ENCODE peak calls at places on chromosomes 13 and 19, in six cellular contexts. C is GM12865, H is NCI-H2171, I is uterus, Y is cardiac muscle cell, K is anterior cingulate cortex. E is an unnamed sample.

GRCh38 chr13:39105110-39105509 is 66.9 kb downstream of the NHLRC3 start:
- DNase-seq in Y (peak; percentile 32), K (no peak), C (no peak), H (peak; percentile 59), I (no peak), E (no peak)

GRCh38 chr19:52991021-52991420 is 22.7 kb upstream of the ERVV-1 start:
- DNase-seq in H (no peak), Y (peak; percentile 21), I (no peak), K (no peak), C (no peak), E (no peak)

GRCh38 chr13:76778906-76779305 is 107.3 kb downstream of the KCTD12 start:
- DNase-seq in Y (peak; percentile 62), C (no peak), K (no peak), H (no peak), I (no peak), E (no peak)

GRCh38 chr13:73230714-73231113 is 171.9 kb downstream of the KLF5 start:
- DNase-seq in H (no peak), Y (peak; percentile 16), C (peak; percentile 21), K (no peak), I (no peak), E (no peak)

GRCh38 chr13:33164331-33164730 is 121.2 kb downstream of the STARD13 start:
- DNase-seq in C (no peak), H (no peak), Y (peak; percentile 51), I (no peak), K (no peak), E (no peak)

GRCh38 chr13:24267283-24267682 is 42.1 kb upstream of the C1QTNF9 start:
- DNase-seq in K (no peak), H (no peak), I (no peak), Y (peak; percentile 14), C (peak; percentile 72), E (no peak)

GRCh38 chr19:919157-920050 is 2.3 kb downstream of the KISS1R start:
- DNase-seq in H (peak; percentile 77), I (no peak), C (peak; percentile 46), K (no peak), Y (no peak), E (no peak)

GRCh38 chr13:113930711-113931637 is 42.9 kb downstream of the C13orf46 start:
- DNase-seq in K (no peak), C (peak; percentile 48), H (no peak), Y (no peak), I (peak; percentile 16), E (no peak)

GRCh38 chr19:44548736-44549135 is 19.3 kb upstream of the CEACAM20 start:
- DNase-seq in Y (peak; percentile 10), I (no peak), H (no peak), K (no peak), C (no peak), E (no peak)

GRCh38 chr19:44657211-44657921 is 13.7 kb downstream of the PVR start:
- DNase-seq in C (peak; percentile 70), I (peak; percentile 39), K (no peak), H (no peak), Y (peak; percentile 82), E (peak; percentile 60)

GRCh38 chr13:112067121-112067741 is at the start of gene SOX1:
- DNase-seq in H (peak; percentile 13), C (no peak), Y (peak; percentile 17), I (no peak), K (no peak), E (no peak)

GRCh38 chr13:28817204-28817603 is 2.9 kb upstream of the MTUS2 start:
- DNase-seq in K (no peak), C (no peak), H (no peak), I (no peak), Y (no peak), E (no peak)

GRCh38 chr19:658059-658839 is 4.8 kb downstream of the RNF126 start:
- DNase-seq in K (peak; percentile 16), I (no peak), H (no peak), Y (no peak), C (no peak), E (no peak)

GRCh38 chr13:112052213-112052612 is 14.7 kb upstream of the SOX1 start:
- DNase-seq in I (no peak), K (no peak), Y (no peak), H (no peak), C (no peak), E (no peak)

GRCh38 chr13:49292742-49293498 is 45.2 kb downstream of the CDADC1 start:
- DNase-seq in H (no peak), I (no peak), Y (peak; percentile 89), C (no peak), K (peak; percentile 19), E (peak; percentile 53)

GRCh38 chr19:35142531-35143230 is 374 bp upstream of the FXYD7 start:
- DNase-seq in H (peak; percentile 32), Y (peak; percentile 52), C (peak; percentile 62), K (peak; percentile 45), I (no peak), E (no peak)

GRCh38 chr19:45087531-45087930 is 5.4 kb upstream of the PPP1R37 start:
- DNase-seq in I (no peak), Y (no peak), C (no peak), H (no peak), K (no peak), E (no peak)

E was measured in psoas muscle.